ENCODE peak calls at places on chromosomes 13 and 19, in four cellular contexts. D is IMR-90, W is GM12878, N is K562. X is an unnamed sample.

GRCh38 chr19:46413262-46414031 is at the start of gene CCDC8:
- DNase-seq in D (peak; percentile 92), W (no peak), N (peak; percentile 94), X (no peak)

GRCh38 chr13:93217701-93218100 is 8.9 kb upstream of the GPC6 start:
- DNase-seq in D (no peak), W (no peak), N (peak; percentile 19), X (no peak)

GRCh38 chr13:59607780-59608233 is 555.9 kb downstream of the DIAPH3 start:
- DNase-seq in D (no peak), N (no peak), W (no peak), X (no peak)

GRCh38 chr13:63942372-63942771 is 2526.7 kb upstream of the PCDH20 start:
- DNase-seq in W (no peak), N (no peak), D (peak; percentile 50), X (no peak)

GRCh38 chr19:1097810-1098176 is 2.6 kb upstream of the POLR2E start:
- DNase-seq in N (no peak), W (no peak), D (no peak), X (no peak)

GRCh38 chr13:90362718-90363117 is 984.8 kb upstream of the MIR17HG start:
- DNase-seq in D (peak; percentile 0), W (no peak), N (no peak), X (no peak)

GRCh38 chr19:49588370-49589122 is 2.4 kb upstream of the PRR12 start:
- DNase-seq in W (no peak), D (no peak), N (no peak), X (no peak)

GRCh38 chr13:48125794-48126228 is 30.9 kb upstream of the MED4 start:
- DNase-seq in W (no peak), N (no peak), D (no peak), X (peak; percentile 92)

GRCh38 chr13:79724348-79725103 is 243.6 kb downstream of the NDFIP2 start:
- DNase-seq in W (no peak), D (no peak), N (no peak), X (peak; percentile 93)

GRCh38 chr13:100454876-100455275 is 133.7 kb downstream of the GGACT start:
- DNase-seq in D (peak; percentile 54), W (no peak), N (no peak), X (peak; percentile 36)

GRCh38 chr19:51971624-51972023 is 15.0 kb downstream of the ZNF350 start:
- DNase-seq in N (no peak), W (no peak), D (peak; percentile 13), X (peak; percentile 11)

GRCh38 chr13:107185889-107186288 is 618.0 kb upstream of the ARGLU1 start:
- DNase-seq in W (no peak), N (no peak), D (peak; percentile 84), X (peak; percentile 68)

GRCh38 chr13:27712421-27712820 is 79.9 kb upstream of the GSX1 start:
- DNase-seq in N (no peak), D (no peak), W (no peak), X (no peak)

GRCh38 chr13:72514141-72514540 is 213.3 kb downstream of the MZT1 start:
- DNase-seq in D (no peak), W (no peak), N (no peak), X (no peak)

GRCh38 chr19:49832556-49832955 is 14.5 kb downstream of the MED25 start:
- DNase-seq in D (no peak), N (no peak), W (no peak), X (no peak)

GRCh38 chr13:74886496-74886895 is 595.5 kb downstream of the TBC1D4 start:
- DNase-seq in D (peak; percentile 2), W (no peak), N (no peak), X (no peak)

GRCh38 chr19:42005504-42005903 is 11.5 kb upstream of the ATP1A3 start:
- DNase-seq in D (no peak), N (no peak), W (no peak), X (no peak)

GRCh38 chr19:51359294-51359693 is 6.9 kb downstream of the ETFB start:
- DNase-seq in W (no peak), D (peak; percentile 95), N (no peak), X (no peak)

GRCh38 chr13:51804295-51805172 is 571 bp upstream of the DHRS12 start:
- DNase-seq in D (no peak), W (no peak), N (no peak), X (no peak)

GRCh38 chr13:46633416-46633815 is 80.4 kb downstream of the LRCH1 start:
- DNase-seq in D (peak; percentile 88), W (no peak), N (no peak), X (no peak)

GRCh38 chr13:96651598-96651997 is 342.7 kb downstream of the OXGR1 start:
- DNase-seq in N (no peak), D (no peak), W (no peak), X (no peak)

GRCh38 chr13:71935166-71935840 is 68.3 kb upstream of the DACH1 start:
- DNase-seq in W (no peak), N (no peak), D (no peak), X (no peak)

GRCh38 chr13:95496485-95496884 is 56.0 kb upstream of the CLDN10 start:
- DNase-seq in D (no peak), N (no peak), W (no peak), X (no peak)

GRCh38 chr19:5216141-5216847 is 124.3 kb downstream of the PTPRS start:
- DNase-seq in W (peak; percentile 9), N (no peak), D (no peak), X (no peak)

GRCh38 chr19:16886305-16886880 is 2.4 kb upstream of the F2RL3 start:
- DNase-seq in D (peak; percentile 46), W (no peak), N (no peak), X (peak; percentile 81)

GRCh38 chr13:21671793-21672680 is 1.2 kb downstream of the FGF9 start:
- DNase-seq in W (no peak), D (no peak), N (no peak), X (no peak)

GRCh38 chr13:21670006-21670882 is 629 bp upstream of the FGF9 start:
- DNase-seq in W (no peak), D (peak; percentile 48), N (peak; percentile 51), X (peak; percentile 54)

GRCh38 chr13:21672811-21673591 is 2.1 kb downstream of the FGF9 start:
- DNase-seq in D (no peak), N (no peak), W (no peak), X (no peak)

GRCh38 chr13:21668665-21669599 is 1.9 kb upstream of the FGF9 start:
- DNase-seq in N (no peak), D (peak; percentile 69), W (no peak), X (no peak)

GRCh38 chr13:21670883-21671792 is at the start of gene FGF9:
- DNase-seq in W (peak; percentile 7), N (peak; percentile 76), D (peak; percentile 79), X (peak; percentile 54)
- H3K4me3 ChIP-seq in W (peak within 1 kb of the TSS; percentile 75), N (peak within 1 kb of the TSS; percentile 36), D (peak within 1 kb of the TSS; percentile 61), X (peak within 1 kb of the TSS; percentile 23)

DNA sequence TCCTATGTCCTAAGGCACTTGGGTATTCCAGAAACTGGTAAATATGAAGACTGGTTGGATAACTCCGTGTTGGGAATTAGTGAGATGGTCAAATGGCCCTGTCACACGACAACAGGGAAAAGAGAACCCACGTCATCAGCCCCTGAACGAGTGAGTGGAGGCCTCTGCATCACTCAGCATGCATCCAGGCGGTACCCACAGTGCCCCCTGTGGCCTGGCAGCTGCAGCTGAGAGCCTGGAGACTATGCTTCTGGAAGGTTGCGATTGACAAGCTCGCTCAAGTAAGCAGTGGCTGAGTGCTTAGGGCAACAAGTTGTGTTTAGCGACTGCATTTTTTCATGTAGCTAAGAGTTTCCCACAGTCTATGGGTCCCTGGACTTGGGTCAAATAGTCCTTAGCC is 55.9 kb downstream of the COL4A2 start:
- DNase-seq in W (no peak), N (no peak), D (no peak), X (no peak)
- TF ChIP-seq FOS in W (no peak), N (no peak), D (no peak), X (no peak)

DNA sequence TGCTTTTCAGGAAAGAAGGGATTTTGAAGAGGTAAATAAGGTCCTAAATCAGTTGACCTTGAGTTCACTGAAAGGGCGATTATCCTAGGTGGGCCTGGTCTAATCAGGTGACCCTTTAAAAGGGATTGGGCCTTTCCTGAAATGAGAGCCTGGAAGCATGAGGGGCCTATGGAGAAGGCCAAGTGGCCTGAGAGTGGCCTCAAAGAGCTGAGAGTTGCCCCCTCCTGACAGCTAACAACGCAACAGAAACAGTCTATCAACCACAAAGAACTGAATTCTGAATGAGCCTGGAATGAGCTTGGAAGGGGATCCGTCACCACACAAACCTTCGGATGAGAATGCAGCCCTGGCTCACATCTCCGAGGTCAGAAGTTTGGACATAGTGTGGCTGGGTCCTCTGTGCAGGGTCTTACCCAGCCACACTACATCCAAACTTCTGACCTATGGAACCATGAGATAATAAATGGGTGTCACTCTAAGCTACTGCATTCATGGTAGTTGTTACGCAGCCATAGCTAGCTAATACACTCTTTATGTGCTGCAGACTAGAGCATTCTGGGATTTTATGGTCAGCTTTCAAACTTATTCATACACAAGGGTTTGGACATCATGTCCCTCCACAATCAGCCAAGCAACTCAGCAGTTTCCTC is 72.0 kb downstream of the GNG7 start:
- DNase-seq in D (no peak), W (no peak), N (no peak), X (no peak)
- H3K27ac ChIP-seq in D (no peak overlapping the region), W (no peak overlapping the region), N (no peak overlapping the region), X (no peak overlapping the region)

GRCh38 chr13:31159306-31159705 is 2.4 kb downstream of the HSPH1 start:
- DNase-seq in D (peak; percentile 7), W (no peak), N (no peak), X (no peak)
- H3K4me3 ChIP-seq in D (no peak overlapping the region), W (peak overlapping the region; percentile 88), N (peak overlapping the region; percentile 85), X (no peak overlapping the region)

GRCh38 chr13:40626566-40626965 is 39.9 kb downstream of the FOXO1 start:
- DNase-seq in D (no peak), W (no peak), N (no peak), X (no peak)
- TF ChIP-seq FOS in D (no peak), W (no peak), N (no peak), X (no peak)